ENCODE peak calls at places on chromosome 6, in seven cellular contexts. M, T, L, J, K, B and A are unnamed samples. For H3K9me3, the result is how much of the 10 kb centered on the place peaks cover.

GRCh38 chr6:120056085-120056484 is 706.5 kb upstream of the MAN1A1 start:
- DNase-seq in B (no peak), K (no peak), J (no peak), T (peak), L (no peak), M (no peak), A (no peak)

GRCh38 chr6:145814501-145815350 is at the start of gene FBXO30:
- DNase-seq in T (peak), J (peak), B (peak), L (peak), M (peak), K (peak), A (peak)

GRCh38 chr6:150967381-150967780 is 101.9 kb downstream of the MTHFD1L start:
- DNase-seq in L (no peak), B (no peak), J (no peak), T (no peak), M (no peak), K (no peak), A (no peak)

GRCh38 chr6:157235600-157236039 is 87.7 kb downstream of the TMEM242 start:
- DNase-seq in L (peak), J (peak), M (peak), T (no peak), K (no peak), B (no peak), A (no peak)

GRCh38 chr6:159324599-159324998 is 155.4 kb downstream of the FNDC1 start:
- DNase-seq in T (no peak), M (peak), K (no peak), B (no peak), J (no peak), L (no peak), A (no peak)

GRCh38 chr6:100216760-100217159 is 222.7 kb upstream of the MCHR2 start:
- DNase-seq in M (no peak), T (no peak), K (no peak), L (no peak), J (no peak), B (no peak), A (no peak)

GRCh38 chr6:118739976-118740771 is 88.8 kb upstream of the CEP85L start:
- DNase-seq in T (peak), M (peak), B (no peak), J (no peak), L (no peak), K (no peak), A (peak)

GRCh38 chr6:3001773-3002293 is 2.1 kb downstream of the NQO2 start:
- DNase-seq in M (peak), T (peak), K (no peak), J (peak), L (no peak), B (no peak), A (peak)

GRCh38 chr6:131950767-131951575 is at the start of gene CCN2:
- DNase-seq in K (peak), M (peak), B (peak), T (no peak), J (peak), L (peak), A (peak)

GRCh38 chr6:79737172-79737571 is 106.0 kb downstream of the SH3BGRL2 start:
- DNase-seq in B (no peak), L (no peak), J (no peak), M (peak), K (no peak), T (peak), A (no peak)

GRCh38 chr6:133553652-133554051 is 312.5 kb downstream of the EYA4 start:
- DNase-seq in J (peak), B (no peak), L (no peak), M (peak), K (no peak), T (peak), A (peak)

GRCh38 chr6:36515844-36516243 is 31.4 kb downstream of the STK38 start:
- DNase-seq in K (no peak), B (no peak), L (no peak), M (no peak), T (no peak), J (no peak), A (no peak)

GRCh38 chr6:144007779-144008500 is at the start of gene PLAGL1:
- DNase-seq in J (peak), M (peak), K (no peak), T (peak), L (peak), B (peak), A (peak)

GRCh38 chr6:30075094-30075986 is at the start of gene RNF39:
- DNase-seq in L (no peak), B (peak), M (peak), K (no peak), J (no peak), T (peak), A (no peak)
- TF ChIP-seq CTCF in L (no peak), B (peak), M (peak), K (no peak), J (peak), T (peak), A (peak)

GRCh38 chr6:166488081-166488685 is 98.3 kb downstream of the RAMACL start:
- DNase-seq in T (peak), J (peak), L (peak), K (no peak), B (peak), M (peak), A (no peak)
- H3K9me3 ChIP-seq in T (under half), J (under half), L (under half), K (under half), B (under half), M (under half), A (under half)

GRCh38 chr6:142945071-142945445 is at the start of gene HIVEP2:
- DNase-seq in J (peak), B (peak), K (peak), T (peak), L (peak), M (peak), A (peak)
- TF ChIP-seq CTCF in J (no peak), B (no peak), K (no peak), T (no peak), L (no peak), M (no peak), A (no peak)

DNA sequence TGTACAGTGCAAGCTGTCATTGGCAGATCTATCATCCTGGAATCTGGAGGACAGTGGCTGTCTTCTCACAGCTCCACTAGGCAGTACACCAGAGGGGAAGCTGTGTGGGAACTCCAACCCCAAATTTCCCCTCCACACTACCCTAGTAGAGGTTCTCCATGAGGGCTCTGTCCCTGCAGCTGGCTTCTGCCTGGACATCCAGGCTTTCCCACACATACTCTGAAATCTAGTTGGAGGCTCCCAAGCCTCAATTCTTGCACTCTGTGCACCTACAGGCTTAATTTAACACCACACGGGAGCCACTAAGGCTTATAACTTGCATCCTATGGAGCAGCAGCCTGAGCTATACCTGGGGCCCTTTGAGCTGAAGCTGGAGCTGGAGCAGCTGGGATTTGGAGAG is 43.0 kb upstream of the TRIM39 start:
- DNase-seq in J (no peak), K (no peak), T (no peak), M (no peak), L (no peak), B (no peak), A (no peak)
- H3K9me3 ChIP-seq in J (half or more), K (half or more), T (under half), M (under half), L (under half), B (half or more), A (under half)

DNA sequence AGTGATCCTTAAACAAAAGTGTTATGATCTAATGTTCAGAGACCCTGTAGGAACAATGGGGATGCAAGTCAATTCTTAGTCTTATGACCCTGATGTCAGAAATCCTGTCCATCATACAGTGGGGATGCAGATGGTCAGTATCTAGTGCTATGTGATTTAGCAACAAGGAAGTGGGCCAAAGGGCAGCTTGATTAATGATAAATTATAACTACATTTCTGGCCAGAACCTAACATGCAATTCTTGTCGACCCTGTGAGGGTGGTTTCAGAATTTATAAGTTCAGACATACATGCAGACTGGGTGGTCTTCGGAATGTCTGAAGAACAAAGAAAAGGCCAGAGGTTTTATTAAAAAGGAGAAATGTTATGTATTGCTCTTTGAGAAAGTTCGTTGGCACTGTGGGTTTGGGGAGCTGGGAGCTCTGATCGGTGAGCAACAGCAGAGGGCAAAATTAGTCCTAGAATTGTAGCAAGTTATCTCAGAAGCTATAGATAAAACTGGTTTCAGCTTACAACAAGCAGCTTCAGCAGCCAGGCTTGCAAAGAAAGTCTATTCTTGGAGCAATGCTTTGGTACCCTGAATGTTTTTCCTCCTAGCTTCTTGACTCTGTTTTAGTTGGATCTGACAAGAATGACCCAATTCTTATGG is 50.8 kb downstream of the RPF2 start:
- DNase-seq in K (no peak), M (peak), J (peak), B (no peak), T (no peak), L (no peak), A (no peak)
- TF ChIP-seq CTCF in K (no peak), M (peak), J (peak), B (no peak), T (no peak), L (no peak), A (no peak)

GRCh38 chr6:165321555-165322145 is 12.2 kb upstream of the C6orf118 start:
- DNase-seq in K (no peak), B (no peak), L (no peak), J (no peak), M (no peak), T (no peak), A (no peak)
- H3K9me3 ChIP-seq in K (under half), B (under half), L (under half), J (under half), M (under half), T (under half), A (under half)

DNA sequence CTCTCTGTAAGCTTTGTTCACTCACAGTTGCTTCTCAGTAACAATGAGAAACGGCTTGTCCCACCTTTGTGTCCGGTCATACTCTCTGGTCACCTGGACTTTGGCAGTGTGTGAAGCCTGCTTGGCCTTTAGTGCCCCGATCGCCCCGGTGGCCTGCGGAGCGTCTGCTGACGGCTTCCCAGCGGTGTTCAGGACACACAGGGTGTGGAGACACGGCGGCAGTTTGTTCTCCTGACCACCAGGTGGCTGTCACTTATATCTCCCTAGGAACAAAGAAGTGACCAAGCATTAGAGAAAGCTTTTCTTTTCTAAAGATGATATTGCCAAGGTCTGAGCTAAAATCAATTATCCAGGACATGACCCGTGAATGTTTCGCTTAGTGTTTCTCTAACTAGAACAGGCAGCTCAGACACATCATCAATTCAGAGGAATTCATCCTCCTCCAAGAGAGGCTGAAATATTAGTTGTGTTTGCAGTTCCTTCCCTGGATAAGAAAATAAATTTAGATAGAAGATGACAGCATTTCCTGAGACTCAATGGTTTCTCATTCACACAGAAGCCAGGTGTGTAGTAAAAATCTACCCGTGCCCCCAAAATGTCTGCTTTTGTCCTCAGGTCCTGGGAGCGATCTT is 167.4 kb upstream of the THBS2 start:
- DNase-seq in L (no peak), K (no peak), M (peak), B (no peak), T (peak), J (no peak), A (peak)
- TF ChIP-seq CTCF in L (no peak), K (peak), M (peak), B (no peak), T (peak), J (peak), A (peak)

GRCh38 chr6:168071620-168072019 is 7.4 kb downstream of the FRMD1 start:
- DNase-seq in L (no peak), K (no peak), M (no peak), B (no peak), T (peak), J (no peak), A (no peak)
- H3K9me3 ChIP-seq in L (under half), K (under half), M (under half), B (under half), T (under half), J (under half), A (under half)

GRCh38 chr6:13398081-13398406 is 69.7 kb upstream of the TBC1D7 start:
- DNase-seq in L (no peak), B (no peak), T (no peak), M (no peak), K (no peak), J (no peak), A (no peak)

GRCh38 chr6:13398421-13398994 is 70.2 kb upstream of the TBC1D7 start:
- DNase-seq in M (no peak), L (no peak), T (no peak), J (no peak), B (no peak), K (no peak), A (no peak)

GRCh38 chr6:13396241-13396792 is 68.0 kb upstream of the TBC1D7 start:
- DNase-seq in B (no peak), T (no peak), M (no peak), L (no peak), J (no peak), K (no peak), A (no peak)

GRCh38 chr6:13395272-13396237 is 67.2 kb upstream of the TBC1D7 start:
- DNase-seq in M (peak), T (peak), J (peak), L (peak), B (peak), K (peak), A (peak)

DNA sequence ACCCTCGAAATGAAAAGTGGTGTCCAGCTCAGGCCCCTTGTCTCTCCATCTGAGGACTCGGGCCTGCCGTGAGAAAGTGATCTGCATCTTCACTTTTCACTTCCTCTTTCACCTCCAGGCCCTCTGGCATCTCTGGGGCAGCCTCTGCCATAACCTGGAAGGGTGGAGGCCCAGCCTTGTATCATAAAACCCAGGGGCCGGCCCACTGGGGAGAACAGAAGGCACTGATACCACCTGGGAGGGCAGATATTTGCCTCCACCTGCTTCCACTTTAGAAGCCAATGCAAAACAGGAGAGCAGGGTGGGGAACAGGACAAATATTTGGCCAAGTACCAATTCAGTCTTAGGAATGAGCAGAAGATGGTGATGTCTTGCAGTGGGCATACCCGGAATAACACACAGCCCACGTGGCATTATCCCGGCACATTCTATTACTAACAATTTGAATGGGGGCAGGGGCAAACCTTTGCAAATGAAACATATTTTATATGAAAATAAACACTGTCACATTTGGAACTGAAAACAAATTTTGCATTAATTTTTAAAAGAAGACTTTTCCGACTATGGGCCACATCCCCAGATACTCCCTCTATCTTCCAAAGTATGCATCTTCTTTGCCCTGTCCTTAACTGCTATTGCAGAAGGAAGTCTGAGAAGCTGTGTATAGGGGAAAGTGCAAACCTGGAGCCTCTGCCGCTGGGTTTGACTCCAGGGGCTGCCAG is 69.2 kb upstream of the TBC1D7 start:
- DNase-seq in J (no peak), L (no peak), T (no peak), K (no peak), M (no peak), B (peak), A (no peak)
- TF ChIP-seq CTCF in J (no peak), L (peak), T (no peak), K (no peak), M (no peak), B (no peak), A (peak)